ENCODE peak calls at places on chromosomes 12 and 14, in eight cellular contexts. E, D, I, A, F, H, U and G are unnamed samples. For H3K36me3, the result is how much of the 10 kb centered on the place peaks cover.

GRCh38 chr14:69315302-69315701 is 55.3 kb downstream of the GALNT16 start:
- DNase-seq in E (no peak), D (no peak), I (no peak), A (no peak), F (peak), H (no peak), U (peak), G (no peak)

GRCh38 chr14:40292664-40293063 is 860.4 kb upstream of the FBXO33 start:
- DNase-seq in E (no peak), D (no peak), I (no peak), A (no peak), F (no peak), H (no peak), U (no peak), G (no peak)

GRCh38 chr14:104795781-104796681 is 483 bp upstream of the AKT1 start:
- DNase-seq in E (peak), D (no peak), I (peak), A (peak), F (no peak), H (peak), U (peak), G (no peak)

GRCh38 chr14:39034481-39035296 is 68.3 kb downstream of the SEC23A start:
- DNase-seq in E (no peak), D (no peak), I (no peak), A (no peak), F (no peak), H (no peak), U (peak), G (no peak)

GRCh38 chr12:16668198-16668597 is 62.2 kb upstream of the LMO3 start:
- DNase-seq in E (no peak), D (no peak), I (no peak), A (no peak), F (no peak), H (no peak), U (no peak), G (no peak)

GRCh38 chr14:92471919-92472318 is 41.7 kb upstream of the RIN3 start:
- DNase-seq in E (no peak), D (peak), I (peak), A (no peak), F (no peak), H (peak), U (peak), G (peak)

GRCh38 chr14:60561845-60562746 is 53.1 kb downstream of the SIX6 start:
- DNase-seq in E (peak), D (peak), I (peak), A (no peak), F (peak), H (peak), U (peak), G (peak)

GRCh38 chr14:21894003-21894897 is 220.6 kb upstream of the OR4E1 start:
- DNase-seq in E (peak), D (no peak), I (no peak), A (peak), F (no peak), H (peak), U (peak), G (no peak)

GRCh38 chr14:75911883-75912282 is 69.9 kb downstream of the TGFB3 start:
- DNase-seq in E (no peak), D (no peak), I (no peak), A (no peak), F (no peak), H (peak), U (no peak), G (no peak)

GRCh38 chr12:16119618-16120017 is 157.9 kb downstream of the SLC15A5 start:
- DNase-seq in E (no peak), D (no peak), I (no peak), A (no peak), F (no peak), H (no peak), U (no peak), G (no peak)

GRCh38 chr12:95088339-95088738 is 14.9 kb upstream of the NR2C1 start:
- DNase-seq in E (no peak), D (no peak), I (no peak), A (no peak), F (no peak), H (no peak), U (no peak), G (no peak)

GRCh38 chr14:55317907-55318306 is 46.7 kb downstream of the FBXO34 start:
- DNase-seq in E (no peak), D (no peak), I (no peak), A (no peak), F (no peak), H (no peak), U (no peak), G (no peak)

GRCh38 chr12:32025906-32026305 is 66.7 kb downstream of the RESF1 start:
- DNase-seq in E (no peak), D (no peak), I (no peak), A (no peak), F (no peak), H (no peak), U (no peak), G (no peak)

GRCh38 chr12:108653082-108653516 is 19.4 kb upstream of the SELPLG start:
- DNase-seq in E (no peak), D (no peak), I (no peak), A (no peak), F (no peak), H (no peak), U (no peak), G (no peak)
- H3K36me3 ChIP-seq in E (under half), D (half or more), I (under half), A (under half), F (half or more), H (under half), U (half or more), G (under half)

GRCh38 chr12:131720921-131721320 is 10.0 kb downstream of the SFSWAP start:
- DNase-seq in E (no peak), D (peak), I (no peak), A (no peak), F (no peak), H (no peak), U (no peak), G (no peak)
- H3K36me3 ChIP-seq in E (half or more), D (half or more), I (half or more), A (half or more), F (half or more), H (under half), U (half or more), G (under half)

DNA sequence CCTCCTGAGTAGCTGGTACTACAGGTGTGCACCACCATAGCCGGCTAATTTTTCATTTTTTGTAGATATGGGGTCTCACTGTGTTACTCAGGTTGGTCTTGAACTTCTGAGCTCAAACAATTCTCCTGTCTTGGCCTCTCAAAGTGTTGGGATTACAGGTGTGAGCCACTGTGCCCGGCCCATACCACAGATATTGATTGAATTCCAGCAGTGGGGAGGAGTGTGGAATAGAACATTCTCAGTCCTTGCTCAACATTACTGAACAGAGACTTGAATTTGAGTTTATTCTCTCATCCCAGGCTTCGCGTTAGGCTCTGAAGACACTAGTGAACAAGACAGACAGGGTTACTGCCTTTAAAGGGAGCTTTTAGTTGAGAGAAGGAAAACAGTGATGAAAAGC is 39.6 kb downstream of the PTPN11 start:
- DNase-seq in E (no peak), D (no peak), I (no peak), A (no peak), F (no peak), H (no peak), U (no peak), G (no peak)
- H3K36me3 ChIP-seq in E (under half), D (under half), I (half or more), A (under half), F (half or more), H (under half), U (under half), G (under half)

GRCh38 chr14:20383032-20383431 is 30.3 kb downstream of the TEP1 start:
- DNase-seq in E (no peak), D (no peak), I (no peak), A (no peak), F (no peak), H (no peak), U (no peak), G (no peak)
- H3K36me3 ChIP-seq in E (half or more), D (half or more), I (half or more), A (half or more), F (half or more), H (under half), U (under half), G (under half)

GRCh38 chr12:133202493-133203343 is 21.4 kb downstream of the ZNF268 start:
- DNase-seq in E (no peak), D (no peak), I (no peak), A (no peak), F (no peak), H (no peak), U (no peak), G (no peak)
- H3K36me3 ChIP-seq in E (under half), D (under half), I (under half), A (under half), F (under half), H (under half), U (under half), G (under half)

GRCh38 chr12:124345795-124346194 is 50.9 kb downstream of the RFLNA start:
- DNase-seq in E (no peak), D (no peak), I (no peak), A (no peak), F (no peak), H (no peak), U (no peak), G (no peak)
- H3K36me3 ChIP-seq in E (half or more), D (half or more), I (half or more), A (half or more), F (half or more), H (under half), U (half or more), G (under half)

GRCh38 chr14:96861568-96862310 is 64.6 kb downstream of the VRK1 start:
- DNase-seq in E (no peak), D (no peak), I (no peak), A (no peak), F (no peak), H (no peak), U (no peak), G (no peak)

GRCh38 chr14:96852823-96853422 is 55.7 kb downstream of the VRK1 start:
- DNase-seq in E (no peak), D (peak), I (no peak), A (no peak), F (no peak), H (peak), U (peak), G (no peak)

GRCh38 chr14:96863986-96864330 is 66.8 kb downstream of the VRK1 start:
- DNase-seq in E (no peak), D (no peak), I (no peak), A (no peak), F (no peak), H (no peak), U (no peak), G (no peak)

GRCh38 chr14:96863327-96863985 is 66.3 kb downstream of the VRK1 start:
- DNase-seq in E (no peak), D (no peak), I (no peak), A (no peak), F (no peak), H (no peak), U (no peak), G (no peak)

DNA sequence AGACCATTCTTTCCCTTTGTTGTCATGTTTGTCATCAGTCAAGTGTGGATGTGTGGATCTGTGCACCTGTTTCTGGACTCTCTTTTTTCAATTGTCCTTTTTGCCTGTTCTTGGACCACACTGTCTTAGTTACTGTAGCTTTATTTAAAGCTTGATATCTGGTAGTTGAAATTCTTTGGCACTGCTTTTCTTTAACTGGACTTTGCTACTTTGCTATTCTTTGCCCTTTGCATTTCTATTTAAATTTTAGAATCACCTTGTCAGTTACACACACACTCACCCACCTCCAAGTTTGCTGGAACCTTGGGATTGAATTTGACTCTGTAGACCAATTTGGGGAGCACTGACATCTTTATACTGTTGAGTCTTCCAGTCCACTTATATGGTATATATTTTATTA is 61.5 kb downstream of the VRK1 start:
- DNase-seq in E (no peak), D (no peak), I (no peak), A (no peak), F (no peak), H (no peak), U (no peak), G (no peak)
- H3K36me3 ChIP-seq in E (under half), D (under half), I (under half), A (under half), F (under half), H (under half), U (under half), G (under half)